ENCODE peak calls at places on chromosomes 1 and 21, in four cellular contexts. T, I, Q and F are unnamed samples.

GRCh38 chr21:34974162-34974981 is 74.7 kb downstream of the RUNX1 start:
- DNase-seq in T (no peak), I (peak; percentile 73), Q (peak; percentile 46), F (no peak)

GRCh38 chr1:93905734-93906133 is 3.5 kb downstream of the GCLM start:
- DNase-seq in T (no peak), I (no peak), Q (peak; percentile 67), F (no peak)

GRCh38 chr1:212218911-212219310 is 66.3 kb upstream of the PPP2R5A start:
- DNase-seq in T (no peak), I (peak; percentile 48), Q (no peak), F (no peak)

GRCh38 chr1:198155253-198155652 is 1.5 kb upstream of the NEK7 start:
- DNase-seq in T (no peak), I (no peak), Q (no peak), F (no peak)

GRCh38 chr1:21590116-21590905 is 78.8 kb downstream of the RAP1GAP start:
- DNase-seq in T (no peak), I (no peak), Q (no peak), F (no peak)

GRCh38 chr1:61477301-61477700 is 247.6 kb downstream of the TM2D1 start:
- DNase-seq in T (no peak), I (no peak), Q (no peak), F (peak; percentile 45)

GRCh38 chr1:114632427-114632826 is 37.4 kb downstream of the DENND2C start:
- DNase-seq in T (no peak), I (no peak), Q (no peak), F (no peak)

GRCh38 chr1:204319027-204319426 is 40.7 kb downstream of the PLEKHA6 start:
- DNase-seq in T (no peak), I (no peak), Q (no peak), F (no peak)

GRCh38 chr1:153534933-153535663 is 693 bp downstream of the S100A6 start:
- DNase-seq in T (no peak), I (no peak), Q (no peak), F (no peak)

GRCh38 chr1:213287987-213288386 is 236.9 kb downstream of the RPS6KC1 start:
- DNase-seq in T (no peak), I (no peak), Q (peak; percentile 19), F (no peak)

GRCh38 chr1:13550663-13551062 is 33.0 kb upstream of the PDPN start:
- DNase-seq in T (no peak), I (no peak), Q (no peak), F (no peak)

GRCh38 chr21:35643176-35643575 is 417.1 kb downstream of the SETD4 start:
- DNase-seq in T (no peak), I (no peak), Q (no peak), F (no peak)

GRCh38 chr1:118949317-118949716 is 38.8 kb downstream of the TBX15 start:
- DNase-seq in T (no peak), I (no peak), Q (no peak), F (no peak)

GRCh38 chr1:149995927-149996326 is 14.6 kb downstream of the OTUD7B start:
- DNase-seq in T (no peak), I (peak; percentile 38), Q (no peak), F (no peak)

GRCh38 chr1:20603473-20604464 is 14.9 kb downstream of the CDA start:
- DNase-seq in T (no peak), I (no peak), Q (peak; percentile 40), F (no peak)

GRCh38 chr1:212288614-212289013 is 3.4 kb downstream of the PPP2R5A start:
- DNase-seq in T (peak; percentile 49), I (no peak), Q (no peak), F (no peak)

GRCh38 chr1:10626011-10626731 is 151.4 kb downstream of the PEX14 start:
- DNase-seq in T (no peak), I (no peak), Q (no peak), F (no peak)

GRCh38 chr1:34070201-34070836 is 94.7 kb downstream of the CSMD2 start:
- DNase-seq in T (no peak), I (no peak), Q (no peak), F (no peak)

GRCh38 chr1:67314696-67315095 is 7.0 kb downstream of the IL12RB2 start:
- DNase-seq in T (peak; percentile 53), I (no peak), Q (no peak), F (no peak)

GRCh38 chr1:210347112-210347511 is 18.4 kb downstream of the HHAT start:
- DNase-seq in T (no peak), I (no peak), Q (no peak), F (no peak)

GRCh38 chr21:26127918-26128317 is 42.7 kb downstream of the APP start:
- DNase-seq in T (no peak), I (no peak), Q (no peak), F (no peak)

GRCh38 chr1:145887631-145888030 is 2.0 kb upstream of the ANKRD35 start:
- DNase-seq in T (no peak), I (no peak), Q (peak; percentile 62), F (no peak)

GRCh38 chr21:46116846-46117585 is 19.1 kb downstream of the COL6A2 start:
- DNase-seq in T (no peak), I (no peak), Q (no peak), F (peak; percentile 5)

GRCh38 chr1:181898773-181899172 is 162.7 kb downstream of the ZNF648 start:
- DNase-seq in T (peak; percentile 41), I (no peak), Q (no peak), F (no peak)

GRCh38 chr1:177800386-177801058 is 169.3 kb downstream of the SEC16B start:
- DNase-seq in T (no peak), I (peak; percentile 62), Q (no peak), F (no peak)

GRCh38 chr1:241447056-241447649 is 72.4 kb downstream of the FH start:
- DNase-seq in T (no peak), I (no peak), Q (no peak), F (no peak)

GRCh38 chr1:61606448-61607312 is 118.3 kb downstream of the TM2D1 start:
- DNase-seq in T (no peak), I (no peak), Q (no peak), F (no peak)

GRCh38 chr1:87269921-87270320 is 58.8 kb upstream of the LMO4 start:
- DNase-seq in T (no peak), I (no peak), Q (no peak), F (no peak)

GRCh38 chr21:44732263-44732662 is 20.9 kb upstream of the TSPEAR start:
- DNase-seq in T (no peak), I (no peak), Q (no peak), F (no peak)

GRCh38 chr1:70360321-70360720 is 5.8 kb upstream of the ANKRD13C start:
- DNase-seq in T (peak; percentile 56), I (no peak), Q (no peak), F (no peak)

GRCh38 chr1:112359961-112360767 is 35.9 kb upstream of the CTTNBP2NL start:
- DNase-seq in T (no peak), I (no peak), Q (peak; percentile 25), F (peak; percentile 36)

GRCh38 chr21:42624095-42624830 is 29.2 kb upstream of the PDE9A start:
- DNase-seq in T (no peak), I (no peak), Q (peak; percentile 62), F (no peak)

GRCh38 chr1:70727891-70728443 is 316.9 kb downstream of the CTH start:
- DNase-seq in T (no peak), I (no peak), Q (no peak), F (peak; percentile 29)

GRCh38 chr1:74693473-74693872 is 19.9 kb upstream of the ERICH3 start:
- DNase-seq in T (no peak), I (no peak), Q (peak; percentile 14), F (no peak)

GRCh38 chr1:206685749-206686485 is 1.2 kb downstream of the MAPKAPK2 start:
- DNase-seq in T (peak; percentile 66), I (no peak), Q (peak; percentile 54), F (peak; percentile 44)

GRCh38 chr1:203153051-203153988 is 22.3 kb downstream of the MYBPH start:
- DNase-seq in T (no peak), I (no peak), Q (no peak), F (no peak)

GRCh38 chr1:33455537-33456301 is 16.7 kb upstream of the ZSCAN20 start:
- DNase-seq in T (peak; percentile 63), I (no peak), Q (peak; percentile 26), F (peak; percentile 52)

GRCh38 chr21:46127239-46128105 is 27.9 kb downstream of the FTCD start:
- DNase-seq in T (no peak), I (no peak), Q (no peak), F (peak; percentile 9)

DNA sequence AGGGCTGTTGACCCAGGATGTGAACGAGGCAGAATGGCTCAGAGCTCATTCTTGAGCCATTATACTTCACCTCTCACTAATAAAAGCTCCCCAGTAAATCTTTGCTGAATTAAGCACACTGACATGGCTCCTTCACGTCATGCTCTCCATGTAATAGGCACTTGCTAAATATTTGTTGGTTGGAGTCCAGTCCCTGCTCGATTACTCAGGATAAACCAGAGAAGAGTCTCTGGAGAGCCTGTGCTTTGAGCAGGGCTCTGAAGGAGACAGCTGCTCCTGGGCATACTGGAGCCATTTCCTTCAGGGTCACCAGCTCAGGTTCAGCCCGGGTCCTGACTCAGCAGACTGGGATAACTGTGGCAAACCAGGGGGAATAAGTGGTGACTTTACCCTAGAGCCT is 46.9 kb downstream of the HLX start:
- DNase-seq in T (no peak), I (no peak), Q (no peak), F (no peak)
- TF ChIP-seq TCF7 in T (no peak), I (no peak), Q (no peak), F (no peak)

DNA sequence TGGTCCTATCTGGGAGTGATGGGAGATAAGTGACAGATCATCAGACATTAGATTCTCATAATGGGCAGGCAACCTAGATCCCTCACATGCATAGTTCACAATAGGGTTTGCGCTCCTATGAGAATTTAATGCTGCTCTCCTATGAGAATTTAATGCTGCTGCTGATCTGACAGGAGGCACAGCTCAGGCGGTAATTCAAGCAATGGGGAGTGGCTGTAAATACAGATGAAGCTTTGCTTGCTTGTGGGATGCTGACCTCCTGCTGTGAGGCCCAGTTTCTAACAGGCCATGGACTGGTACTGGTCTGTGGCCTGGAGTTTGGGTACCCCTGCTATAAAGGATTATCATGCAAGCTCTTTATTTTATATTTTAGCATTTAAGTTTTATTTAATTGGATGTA is 72.0 kb downstream of the ZMYM4 start:
- DNase-seq in T (no peak), I (no peak), Q (no peak), F (peak; percentile 24)
- TF ChIP-seq CREM in T (no peak), I (no peak), Q (no peak), F (no peak)

DNA sequence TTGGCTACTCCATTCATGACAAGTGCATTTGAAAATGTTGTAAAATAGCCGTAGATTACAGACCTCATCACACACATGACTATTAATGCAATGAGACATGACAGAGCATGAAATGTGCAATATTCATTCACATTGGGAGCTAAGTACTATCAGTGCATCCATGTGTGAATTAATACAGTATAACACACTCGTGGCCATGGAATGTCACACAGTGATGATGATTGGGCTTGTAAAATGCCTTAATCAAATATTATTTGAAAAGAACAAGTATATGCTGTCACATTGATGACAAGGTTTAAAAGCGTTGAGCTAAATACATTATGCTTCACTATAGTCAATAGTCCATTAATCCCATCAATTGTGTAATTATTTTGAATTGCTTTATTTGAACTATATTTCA is 407.1 kb downstream of the AMY1C start:
- DNase-seq in T (no peak), I (no peak), Q (no peak), F (no peak)
- TF ChIP-seq MAX in T (no peak), I (no peak), Q (no peak), F (no peak)

GRCh38 chr1:226787071-226787470 is 48.0 kb upstream of the ITPKB start:
- DNase-seq in T (no peak), I (no peak), Q (no peak), F (no peak)
- TF ChIP-seq TCF7 in T (no peak), I (no peak), Q (no peak), F (no peak)